ENCODE peak calls at places on chromosomes 1 and 21, in nine cellular contexts. J is thyroid gland; T is activated T-cell treated with anti-CD3 and anti-CD28 coated beads, Interleukin-2, amount 50 U/mL, for 72 hours; R is cardiac muscle cell; S is Daoy; U is occipital lobe; M is activated naive CD4-positive, alpha-beta T cell treated with anti-CD3 and anti-CD28 coated beads, Interleukin-2, amount 50 U/mL, for 16 hours; W is globus pallidus; D is fibroblast of lung. L is an unnamed sample.

GRCh38 chr21:39004776-39005605 is 178.3 kb downstream of the PSMG1 start:
- DNase-seq in S (peak), M (no peak), W (peak), D (peak), R (peak), J (peak), T (peak), U (no peak), L (no peak)

GRCh38 chr1:18634276-18634675 is 3.6 kb downstream of the PAX7 start:
- DNase-seq in M (no peak), W (no peak), U (no peak), J (no peak), S (no peak), D (no peak), T (no peak), R (no peak), L (no peak)

GRCh38 chr21:15301736-15302135 is 236.9 kb upstream of the NRIP1 start:
- DNase-seq in U (no peak), M (no peak), S (peak), D (no peak), R (no peak), W (no peak), J (no peak), T (no peak), L (no peak)

GRCh38 chr1:24475700-24476099 is 26.9 kb upstream of the RCAN3 start:
- DNase-seq in U (no peak), S (no peak), D (no peak), T (no peak), M (no peak), J (no peak), R (no peak), W (no peak), L (no peak)

GRCh38 chr1:187903223-187903622 is 1074.5 kb downstream of the PLA2G4A start:
- DNase-seq in M (no peak), J (no peak), D (no peak), R (no peak), W (no peak), T (no peak), S (no peak), U (no peak), L (no peak)

GRCh38 chr1:118257946-118258345 is 72.9 kb upstream of the SPAG17 start:
- DNase-seq in U (no peak), W (no peak), R (no peak), T (no peak), J (no peak), S (no peak), D (no peak), M (no peak), L (no peak)

GRCh38 chr1:59596956-59597355 is 217.8 kb upstream of the HOOK1 start:
- DNase-seq in M (no peak), T (no peak), S (no peak), U (no peak), W (no peak), R (no peak), J (no peak), D (no peak), L (no peak)

GRCh38 chr1:57340361-57341192 is 83.3 kb downstream of the DAB1 start:
- DNase-seq in M (no peak), U (no peak), S (no peak), J (peak), T (no peak), D (no peak), R (no peak), W (no peak), L (no peak)

GRCh38 chr1:66351474-66351873 is 182.5 kb upstream of the SGIP1 start:
- DNase-seq in J (no peak), M (no peak), D (no peak), R (peak), S (no peak), U (no peak), T (no peak), W (no peak), L (no peak)

GRCh38 chr1:75423136-75423535 is 187.8 kb downstream of the SLC44A5 start:
- DNase-seq in D (no peak), J (no peak), R (no peak), M (no peak), T (no peak), S (no peak), W (no peak), U (no peak), L (no peak)

GRCh38 chr1:164423136-164423535 is 135.8 kb upstream of the PBX1 start:
- DNase-seq in T (no peak), R (no peak), W (no peak), D (no peak), U (no peak), S (peak), M (no peak), J (no peak), L (no peak)

GRCh38 chr1:21933397-21934248 is 3.5 kb downstream of the HSPG2 start:
- DNase-seq in U (no peak), D (no peak), R (peak), W (no peak), T (no peak), J (peak), S (peak), M (no peak), L (no peak)